ENCODE peak calls at places on chromosomes 11 and 22, in eight cellular contexts. One of them, this sample, is unnamed.

GRCh38 chr11:75275581-75275980 is 35.0 kb downstream of the TPBGL start:
- DNase-seq in nephron progenitor cell: no peak
- DNase-seq in NCI-H2171: peak
- DNase-seq in stimulated activated naive CD4-positive, alpha-beta T cell: peak
- DNase-seq in endothelial cell: no peak
- DNase-seq in GDM1: peak
- DNase-seq in MV-4-11: no peak
- DNase-seq in T-helper 2 cell: peak
- DNase-seq in this sample: peak

GRCh38 chr11:122344281-122344680 is 228.3 kb upstream of the BLID start:
- DNase-seq in nephron progenitor cell: no peak
- DNase-seq in NCI-H2171: no peak
- DNase-seq in stimulated activated naive CD4-positive, alpha-beta T cell: no peak
- DNase-seq in endothelial cell: no peak
- DNase-seq in GDM1: no peak
- DNase-seq in MV-4-11: no peak
- DNase-seq in T-helper 2 cell: no peak
- DNase-seq in this sample: no peak

GRCh38 chr11:110525883-110526282 is 96.1 kb downstream of the FDX1 start:
- DNase-seq in nephron progenitor cell: no peak
- DNase-seq in NCI-H2171: no peak
- DNase-seq in stimulated activated naive CD4-positive, alpha-beta T cell: no peak
- DNase-seq in endothelial cell: no peak
- DNase-seq in GDM1: no peak
- DNase-seq in MV-4-11: no peak
- DNase-seq in T-helper 2 cell: no peak
- DNase-seq in this sample: no peak

GRCh38 chr22:40218152-40218551 is 40.4 kb downstream of the TNRC6B start:
- DNase-seq in nephron progenitor cell: no peak
- DNase-seq in NCI-H2171: no peak
- DNase-seq in stimulated activated naive CD4-positive, alpha-beta T cell: peak
- DNase-seq in endothelial cell: no peak
- DNase-seq in GDM1: no peak
- DNase-seq in MV-4-11: no peak
- DNase-seq in T-helper 2 cell: no peak
- DNase-seq in this sample: no peak

GRCh38 chr22:22520667-22521602 is 865 bp upstream of the ZNF280A start:
- DNase-seq in nephron progenitor cell: no peak
- DNase-seq in NCI-H2171: no peak
- DNase-seq in stimulated activated naive CD4-positive, alpha-beta T cell: no peak
- DNase-seq in endothelial cell: no peak
- DNase-seq in GDM1: no peak
- DNase-seq in MV-4-11: no peak
- DNase-seq in T-helper 2 cell: no peak
- DNase-seq in this sample: no peak

GRCh38 chr11:69335010-69335409 is 41.1 kb downstream of the MYEOV start:
- DNase-seq in nephron progenitor cell: no peak
- DNase-seq in NCI-H2171: no peak
- DNase-seq in stimulated activated naive CD4-positive, alpha-beta T cell: no peak
- DNase-seq in endothelial cell: no peak
- DNase-seq in GDM1: no peak
- DNase-seq in MV-4-11: no peak
- DNase-seq in T-helper 2 cell: no peak
- DNase-seq in this sample: no peak

GRCh38 chr11:16347928-16348685 is 8.2 kb downstream of the SOX6 start:
- DNase-seq in nephron progenitor cell: no peak
- DNase-seq in NCI-H2171: no peak
- DNase-seq in stimulated activated naive CD4-positive, alpha-beta T cell: no peak
- DNase-seq in endothelial cell: no peak
- DNase-seq in GDM1: no peak
- DNase-seq in MV-4-11: no peak
- DNase-seq in T-helper 2 cell: no peak
- DNase-seq in this sample: no peak

GRCh38 chr11:113193077-113193476 is 121.3 kb upstream of the TTC12 start:
- DNase-seq in nephron progenitor cell: no peak
- DNase-seq in NCI-H2171: no peak
- DNase-seq in stimulated activated naive CD4-positive, alpha-beta T cell: no peak
- DNase-seq in endothelial cell: no peak
- DNase-seq in GDM1: no peak
- DNase-seq in MV-4-11: no peak
- DNase-seq in T-helper 2 cell: no peak
- DNase-seq in this sample: no peak

GRCh38 chr11:40186401-40187091 is 1272.9 kb downstream of the LRRC4C start:
- DNase-seq in nephron progenitor cell: no peak
- DNase-seq in NCI-H2171: no peak
- DNase-seq in stimulated activated naive CD4-positive, alpha-beta T cell: no peak
- DNase-seq in endothelial cell: no peak
- DNase-seq in GDM1: no peak
- DNase-seq in MV-4-11: no peak
- DNase-seq in T-helper 2 cell: no peak
- DNase-seq in this sample: no peak

GRCh38 chr11:6354651-6355485 is 34.6 kb upstream of the CAVIN3 start:
- DNase-seq in nephron progenitor cell: no peak
- DNase-seq in NCI-H2171: no peak
- DNase-seq in stimulated activated naive CD4-positive, alpha-beta T cell: no peak
- DNase-seq in endothelial cell: no peak
- DNase-seq in GDM1: no peak
- DNase-seq in MV-4-11: no peak
- DNase-seq in T-helper 2 cell: no peak
- DNase-seq in this sample: no peak

GRCh38 chr22:19880786-19881569 is 26.3 kb upstream of the GNB1L start:
- DNase-seq in nephron progenitor cell: peak
- DNase-seq in NCI-H2171: no peak
- DNase-seq in stimulated activated naive CD4-positive, alpha-beta T cell: no peak
- DNase-seq in endothelial cell: peak
- DNase-seq in GDM1: no peak
- DNase-seq in MV-4-11: no peak
- DNase-seq in T-helper 2 cell: no peak
- DNase-seq in this sample: no peak

GRCh38 chr11:47611240-47611863 is 17.1 kb upstream of the C1QTNF4 start:
- DNase-seq in nephron progenitor cell: no peak
- DNase-seq in NCI-H2171: no peak
- DNase-seq in stimulated activated naive CD4-positive, alpha-beta T cell: no peak
- DNase-seq in endothelial cell: no peak
- DNase-seq in GDM1: peak
- DNase-seq in MV-4-11: peak
- DNase-seq in T-helper 2 cell: no peak
- DNase-seq in this sample: no peak

GRCh38 chr11:66477256-66478201 is 2.7 kb upstream of the DPP3 start:
- DNase-seq in nephron progenitor cell: no peak
- DNase-seq in NCI-H2171: no peak
- DNase-seq in stimulated activated naive CD4-positive, alpha-beta T cell: no peak
- DNase-seq in endothelial cell: no peak
- DNase-seq in GDM1: no peak
- DNase-seq in MV-4-11: no peak
- DNase-seq in T-helper 2 cell: no peak
- DNase-seq in this sample: no peak

GRCh38 chr11:995058-995751 is 41.3 kb downstream of the MUC6 start:
- DNase-seq in nephron progenitor cell: no peak
- DNase-seq in NCI-H2171: no peak
- DNase-seq in stimulated activated naive CD4-positive, alpha-beta T cell: no peak
- DNase-seq in endothelial cell: no peak
- DNase-seq in GDM1: no peak
- DNase-seq in MV-4-11: no peak
- DNase-seq in T-helper 2 cell: no peak
- DNase-seq in this sample: no peak

GRCh38 chr11:2142300-2142759 is 3.1 kb upstream of the IGF2 start:
- DNase-seq in nephron progenitor cell: no peak
- DNase-seq in NCI-H2171: no peak
- DNase-seq in stimulated activated naive CD4-positive, alpha-beta T cell: no peak
- DNase-seq in endothelial cell: no peak
- DNase-seq in GDM1: no peak
- DNase-seq in MV-4-11: no peak
- DNase-seq in T-helper 2 cell: no peak
- DNase-seq in this sample: no peak

GRCh38 chr11:132982769-132983168 is 549.5 kb downstream of the OPCML start:
- DNase-seq in nephron progenitor cell: no peak
- DNase-seq in NCI-H2171: no peak
- DNase-seq in stimulated activated naive CD4-positive, alpha-beta T cell: no peak
- DNase-seq in endothelial cell: no peak
- DNase-seq in GDM1: no peak
- DNase-seq in MV-4-11: no peak
- DNase-seq in T-helper 2 cell: no peak
- DNase-seq in this sample: no peak

GRCh38 chr11:69048718-69049489 is at the start of gene TPCN2:
- DNase-seq in nephron progenitor cell: peak
- DNase-seq in NCI-H2171: peak
- DNase-seq in stimulated activated naive CD4-positive, alpha-beta T cell: peak
- DNase-seq in endothelial cell: peak
- DNase-seq in GDM1: peak
- DNase-seq in MV-4-11: peak
- DNase-seq in T-helper 2 cell: peak
- DNase-seq in this sample: peak

GRCh38 chr11:113773092-113773415 is 438 bp downstream of the ZW10 start:
- DNase-seq in nephron progenitor cell: peak
- DNase-seq in NCI-H2171: no peak
- DNase-seq in stimulated activated naive CD4-positive, alpha-beta T cell: no peak
- DNase-seq in endothelial cell: peak
- DNase-seq in GDM1: no peak
- DNase-seq in MV-4-11: no peak
- DNase-seq in T-helper 2 cell: no peak
- DNase-seq in this sample: no peak

GRCh38 chr11:86696004-86696403 is 23.6 kb upstream of the ME3 start:
- DNase-seq in nephron progenitor cell: no peak
- DNase-seq in NCI-H2171: no peak
- DNase-seq in stimulated activated naive CD4-positive, alpha-beta T cell: no peak
- DNase-seq in endothelial cell: no peak
- DNase-seq in GDM1: no peak
- DNase-seq in MV-4-11: no peak
- DNase-seq in T-helper 2 cell: no peak
- DNase-seq in this sample: no peak

GRCh38 chr22:37633082-37633692 is 6.3 kb upstream of the SH3BP1 start:
- DNase-seq in nephron progenitor cell: no peak
- DNase-seq in NCI-H2171: no peak
- DNase-seq in stimulated activated naive CD4-positive, alpha-beta T cell: no peak
- DNase-seq in endothelial cell: no peak
- DNase-seq in GDM1: no peak
- DNase-seq in MV-4-11: no peak
- DNase-seq in T-helper 2 cell: peak
- DNase-seq in this sample: no peak

GRCh38 chr11:64340671-64341335 is 799 bp downstream of the CCDC88B start:
- DNase-seq in nephron progenitor cell: peak
- DNase-seq in NCI-H2171: no peak
- DNase-seq in stimulated activated naive CD4-positive, alpha-beta T cell: peak
- DNase-seq in endothelial cell: peak
- DNase-seq in GDM1: peak
- DNase-seq in MV-4-11: peak
- DNase-seq in T-helper 2 cell: peak
- DNase-seq in this sample: peak

GRCh38 chr22:31122532-31123291 is at the start of gene INPP5J:
- DNase-seq in nephron progenitor cell: peak
- DNase-seq in NCI-H2171: peak
- DNase-seq in stimulated activated naive CD4-positive, alpha-beta T cell: no peak
- DNase-seq in endothelial cell: no peak
- DNase-seq in GDM1: no peak
- DNase-seq in MV-4-11: no peak
- DNase-seq in T-helper 2 cell: no peak
- DNase-seq in this sample: no peak